ENCODE peak calls at places on chromosomes 16 and 17, in four cellular contexts. K is ovary, X is upper lobe of left lung, W is tibial nerve. B is an unnamed sample. For H3K36me3 and H3K4me1, the result is how much of the 10 kb centered on the place peaks cover.

GRCh38 chr17:13978478-13978877 is 90.8 kb upstream of the COX10 start:
- DNase-seq in W (no peak), K (no peak), X (no peak), B (no peak)

GRCh38 chr17:4541328-4542002 is 13.7 kb downstream of the MYBBP1A start:
- DNase-seq in K (no peak), W (no peak), X (no peak), B (no peak)

GRCh38 chr17:17702370-17702769 is 21.1 kb downstream of the RAI1 start:
- DNase-seq in X (no peak), K (no peak), W (no peak), B (no peak)

GRCh38 chr17:7027335-7027734 is 4.5 kb downstream of the BCL6B start:
- DNase-seq in W (no peak), K (no peak), X (no peak), B (no peak)

GRCh38 chr16:10608687-10609409 is 28.4 kb upstream of the EMP2 start:
- DNase-seq in W (no peak), X (peak), K (no peak), B (no peak)

GRCh38 chr16:2858245-2859025 is 465 bp upstream of the PRSS22 start:
- DNase-seq in K (no peak), X (peak), W (no peak), B (no peak)

GRCh38 chr16:55475919-55476318 is 3.1 kb upstream of the MMP2 start:
- DNase-seq in W (peak), X (no peak), K (no peak), B (no peak)

GRCh38 chr17:46198233-46198632 is 5.0 kb upstream of the KANSL1 start:
- DNase-seq in K (no peak), W (no peak), X (no peak), B (no peak)

GRCh38 chr16:8677481-8677880 is 3.1 kb downstream of the ABAT start:
- DNase-seq in X (no peak), K (no peak), W (no peak), B (no peak)

GRCh38 chr16:23949630-23950290 is 114.0 kb downstream of the PRKCB start:
- DNase-seq in K (no peak), X (peak), W (no peak), B (no peak)

GRCh38 chr17:79951361-79952264 is 84.1 kb downstream of the TBC1D16 start:
- DNase-seq in W (no peak), K (peak), X (peak), B (no peak)

GRCh38 chr17:68614718-68615117 is 13.6 kb upstream of the FAM20A start:
- DNase-seq in W (no peak), K (no peak), X (no peak), B (no peak)

GRCh38 chr16:3304370-3304769 is 860 bp downstream of the TIGD7 start:
- DNase-seq in X (no peak), K (no peak), W (no peak), B (no peak)

GRCh38 chr16:72673118-72673517 is 374.8 kb downstream of the ZFHX3 start:
- DNase-seq in K (no peak), W (no peak), X (no peak), B (no peak)

GRCh38 chr16:88657371-88657770 is 5.5 kb downstream of the MVD start:
- DNase-seq in W (no peak), X (no peak), K (no peak), B (no peak)

GRCh38 chr17:29469251-29469650 is 79.1 kb downstream of the TAOK1 start:
- DNase-seq in X (no peak), W (no peak), K (no peak), B (no peak)

GRCh38 chr16:86931410-86931941 is 353.1 kb downstream of the FOXL1 start:
- DNase-seq in W (peak), X (no peak), K (no peak), B (no peak)
- TF ChIP-seq POLR2A in W (no peak), X (no peak), K (no peak), B (no peak)

GRCh38 chr16:67879462-67879861 is 5.2 kb upstream of the NRN1L start:
- DNase-seq in K (no peak), X (no peak), W (no peak), B (no peak)

GRCh38 chr16:67878846-67879245 is 5.8 kb upstream of the NRN1L start:
- DNase-seq in X (no peak), K (no peak), W (no peak), B (no peak)

GRCh38 chr16:67881557-67882220 is 3.0 kb upstream of the NRN1L start:
- DNase-seq in X (no peak), K (no peak), W (no peak), B (peak)

GRCh38 chr16:67879936-67880335 is 4.7 kb upstream of the NRN1L start:
- DNase-seq in X (no peak), K (no peak), W (no peak), B (no peak)

GRCh38 chr16:67880584-67880983 is 4.1 kb upstream of the NRN1L start:
- DNase-seq in K (no peak), W (no peak), X (no peak), B (peak)
- H3K36me3 ChIP-seq in K (under half), W (half or more), X (half or more), B (half or more)

GRCh38 chr17:48871035-48871550 is 21.5 kb upstream of the ATP5MC1 start:
- DNase-seq in X (no peak), K (no peak), W (no peak), B (no peak)
- H3K4me1 ChIP-seq in X (under half), K (under half), W (under half), B (under half)

GRCh38 chr17:32484041-32484461 is 2.7 kb upstream of the CDK5R1 start:
- DNase-seq in W (no peak), X (no peak), K (no peak), B (no peak)

GRCh38 chr17:32484628-32485027 is 2.2 kb upstream of the CDK5R1 start:
- DNase-seq in K (peak), X (no peak), W (no peak), B (no peak)

GRCh38 chr17:32482568-32483320 is 4.0 kb upstream of the CDK5R1 start:
- DNase-seq in X (no peak), K (no peak), W (no peak), B (no peak)

GRCh38 chr17:32485261-32485955 is 1.4 kb upstream of the CDK5R1 start:
- DNase-seq in X (no peak), K (peak), W (no peak), B (no peak)

GRCh38 chr17:32483451-32484019 is 3.3 kb upstream of the CDK5R1 start:
- DNase-seq in W (peak), X (no peak), K (peak), B (no peak)
- TF ChIP-seq POLR2A in W (no peak), X (no peak), K (peak), B (no peak)

GRCh38 chr16:81907681-81908080 is 103.6 kb downstream of the SDR42E1 start:
- DNase-seq in X (no peak), K (no peak), W (no peak), B (no peak)
- H3K36me3 ChIP-seq in X (under half), K (under half), W (under half), B (under half)

GRCh38 chr17:76076765-76077581 is 2.0 kb upstream of the ZACN start:
- DNase-seq in W (no peak), K (no peak), X (no peak), B (no peak)
- H3K4me1 ChIP-seq in W (under half), K (under half), X (under half), B (under half)

DNA sequence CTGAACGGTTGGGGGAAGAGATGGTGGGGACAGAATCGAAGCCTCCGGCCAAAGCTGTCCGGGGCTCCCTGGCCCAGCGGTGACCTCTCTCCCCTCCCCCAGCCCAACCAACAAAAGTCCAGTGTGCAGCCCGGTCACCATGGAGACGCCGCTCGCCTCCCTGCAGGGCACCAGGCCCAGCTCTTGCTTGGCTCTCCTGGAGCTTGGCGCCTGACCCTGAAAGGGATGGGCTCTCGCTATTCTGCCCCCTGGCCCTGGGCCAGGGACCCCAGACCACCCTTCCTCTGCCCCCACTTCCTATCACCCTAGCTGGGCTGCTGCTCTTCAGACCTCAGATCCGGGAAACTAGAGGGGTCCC is 1.3 kb downstream of the METRN start:
- DNase-seq in W (no peak), X (no peak), K (no peak), B (no peak)
- TF ChIP-seq POLR2A in W (no peak), X (no peak), K (no peak), B (no peak)

B was measured in gastrocnemius medialis.